ENCODE peak calls at places on chromosomes 5 and 9, in six cellular contexts. One of them, this sample, is unnamed.

GRCh38 chr5:79697222-79698164 is 7.9 kb downstream of the CMYA5 start:
- DNase-seq in ovary: peak; percentile 48
- DNase-seq in brain microvascular endothelial cell: peak; percentile 65
- DNase-seq in GM12865: peak; percentile 35
- DNase-seq in neural progenitor cell: no peak
- DNase-seq in heart left ventricle: no peak
- DNase-seq in this sample: peak; percentile 92

GRCh38 chr5:172109749-172110148 is 78.3 kb downstream of the STK10 start:
- DNase-seq in GM12865: no peak
- DNase-seq in brain microvascular endothelial cell: no peak
- DNase-seq in ovary: no peak
- DNase-seq in heart left ventricle: no peak
- DNase-seq in neural progenitor cell: no peak
- DNase-seq in this sample: no peak

GRCh38 chr5:104186100-104186499 is 623.5 kb upstream of the NUDT12 start:
- DNase-seq in brain microvascular endothelial cell: peak; percentile 5
- DNase-seq in heart left ventricle: no peak
- DNase-seq in ovary: no peak
- DNase-seq in GM12865: no peak
- DNase-seq in neural progenitor cell: peak; percentile 10
- DNase-seq in this sample: peak; percentile 51

GRCh38 chr5:56412601-56413379 is 179.7 kb upstream of the ANKRD55 start:
- DNase-seq in GM12865: peak; percentile 82
- DNase-seq in brain microvascular endothelial cell: no peak
- DNase-seq in ovary: no peak
- DNase-seq in heart left ventricle: no peak
- DNase-seq in neural progenitor cell: no peak
- DNase-seq in this sample: no peak

GRCh38 chr9:83708515-83709158 is 879 bp upstream of the UBQLN1 start:
- DNase-seq in brain microvascular endothelial cell: peak; percentile 45
- DNase-seq in neural progenitor cell: peak; percentile 79
- DNase-seq in GM12865: peak; percentile 81
- DNase-seq in heart left ventricle: peak; percentile 70
- DNase-seq in ovary: peak; percentile 70
- DNase-seq in this sample: peak; percentile 72

GRCh38 chr5:114390431-114390830 is 28.6 kb downstream of the KCNN2 start:
- DNase-seq in ovary: no peak
- DNase-seq in neural progenitor cell: no peak
- DNase-seq in heart left ventricle: no peak
- DNase-seq in brain microvascular endothelial cell: no peak
- DNase-seq in GM12865: no peak
- DNase-seq in this sample: no peak

GRCh38 chr9:22037954-22038690 is 29.0 kb upstream of the CDKN2B start:
- DNase-seq in neural progenitor cell: no peak
- DNase-seq in heart left ventricle: no peak
- DNase-seq in GM12865: peak; percentile 29
- DNase-seq in ovary: no peak
- DNase-seq in brain microvascular endothelial cell: no peak
- DNase-seq in this sample: peak; percentile 75

GRCh38 chr9:129886226-129887174 is 51.2 kb downstream of the USP20 start:
- DNase-seq in GM12865: peak; percentile 83
- DNase-seq in ovary: no peak
- DNase-seq in heart left ventricle: no peak
- DNase-seq in brain microvascular endothelial cell: no peak
- DNase-seq in neural progenitor cell: no peak
- DNase-seq in this sample: peak; percentile 17

GRCh38 chr5:138649316-138649720 is 74.1 kb upstream of the HSPA9 start:
- DNase-seq in ovary: no peak
- DNase-seq in GM12865: peak; percentile 48
- DNase-seq in neural progenitor cell: peak; percentile 55
- DNase-seq in heart left ventricle: no peak
- DNase-seq in brain microvascular endothelial cell: no peak
- DNase-seq in this sample: no peak

GRCh38 chr9:92963831-92964606 is 16.7 kb downstream of the FGD3 start:
- DNase-seq in neural progenitor cell: no peak
- DNase-seq in heart left ventricle: no peak
- DNase-seq in ovary: no peak
- DNase-seq in brain microvascular endothelial cell: no peak
- DNase-seq in GM12865: peak; percentile 89
- DNase-seq in this sample: no peak

GRCh38 chr5:96084874-96085545 is 123.4 kb upstream of the ELL2 start:
- DNase-seq in GM12865: no peak
- DNase-seq in heart left ventricle: no peak
- DNase-seq in neural progenitor cell: no peak
- DNase-seq in ovary: no peak
- DNase-seq in brain microvascular endothelial cell: no peak
- DNase-seq in this sample: no peak

GRCh38 chr5:90263102-90263501 is 146.5 kb downstream of the CETN3 start:
- DNase-seq in GM12865: peak; percentile 10
- DNase-seq in ovary: no peak
- DNase-seq in neural progenitor cell: no peak
- DNase-seq in heart left ventricle: no peak
- DNase-seq in brain microvascular endothelial cell: no peak
- DNase-seq in this sample: no peak

GRCh38 chr9:37167456-37167855 is 47.1 kb downstream of the ZCCHC7 start:
- DNase-seq in ovary: no peak
- DNase-seq in neural progenitor cell: no peak
- DNase-seq in heart left ventricle: no peak
- DNase-seq in brain microvascular endothelial cell: no peak
- DNase-seq in GM12865: no peak
- DNase-seq in this sample: no peak

GRCh38 chr5:9546973-9547947 is 1.4 kb upstream of the SEMA5A start:
- DNase-seq in brain microvascular endothelial cell: peak; percentile 60
- DNase-seq in ovary: peak; percentile 43
- DNase-seq in neural progenitor cell: peak; percentile 67
- DNase-seq in GM12865: no peak
- DNase-seq in heart left ventricle: peak; percentile 67
- DNase-seq in this sample: peak; percentile 79

GRCh38 chr9:20312732-20313131 is 309.6 kb downstream of the MLLT3 start:
- DNase-seq in GM12865: no peak
- DNase-seq in heart left ventricle: no peak
- DNase-seq in neural progenitor cell: no peak
- DNase-seq in ovary: no peak
- DNase-seq in brain microvascular endothelial cell: peak; percentile 39
- DNase-seq in this sample: no peak

GRCh38 chr9:95771556-95772280 is 103.8 kb upstream of the ERCC6L2 start:
- DNase-seq in ovary: peak; percentile 58
- DNase-seq in GM12865: no peak
- DNase-seq in heart left ventricle: no peak
- DNase-seq in brain microvascular endothelial cell: no peak
- DNase-seq in neural progenitor cell: peak; percentile 78
- DNase-seq in this sample: peak; percentile 28

GRCh38 chr5:149651686-149652085 is 70.4 kb downstream of the ARHGEF37 start:
- DNase-seq in brain microvascular endothelial cell: no peak
- DNase-seq in neural progenitor cell: no peak
- DNase-seq in GM12865: no peak
- DNase-seq in heart left ventricle: no peak
- DNase-seq in ovary: no peak
- DNase-seq in this sample: no peak

GRCh38 chr5:8695902-8696301 is 827.0 kb downstream of the MTRR start:
- DNase-seq in brain microvascular endothelial cell: no peak
- DNase-seq in GM12865: no peak
- DNase-seq in ovary: no peak
- DNase-seq in heart left ventricle: no peak
- DNase-seq in neural progenitor cell: no peak
- DNase-seq in this sample: no peak

GRCh38 chr9:96279927-96280326 is 22.0 kb downstream of the HSD17B3 start:
- DNase-seq in neural progenitor cell: no peak
- DNase-seq in GM12865: no peak
- DNase-seq in brain microvascular endothelial cell: no peak
- DNase-seq in ovary: no peak
- DNase-seq in heart left ventricle: no peak
- DNase-seq in this sample: no peak

GRCh38 chr9:34547960-34548603 is 25.3 kb upstream of the ENHO start:
- DNase-seq in neural progenitor cell: peak; percentile 88
- DNase-seq in heart left ventricle: peak; percentile 85
- DNase-seq in ovary: peak; percentile 70
- DNase-seq in brain microvascular endothelial cell: peak; percentile 51
- DNase-seq in GM12865: peak; percentile 41
- DNase-seq in this sample: peak; percentile 78

GRCh38 chr9:5760338-5760737 is 72.6 kb downstream of the ERMP1 start:
- DNase-seq in heart left ventricle: no peak
- DNase-seq in ovary: no peak
- DNase-seq in GM12865: no peak
- DNase-seq in brain microvascular endothelial cell: no peak
- DNase-seq in neural progenitor cell: no peak
- DNase-seq in this sample: no peak

GRCh38 chr5:176737001-176737745 is 73.2 kb upstream of the UNC5A start:
- DNase-seq in heart left ventricle: peak; percentile 20
- DNase-seq in GM12865: no peak
- DNase-seq in brain microvascular endothelial cell: no peak
- DNase-seq in neural progenitor cell: no peak
- DNase-seq in ovary: no peak
- DNase-seq in this sample: no peak

GRCh38 chr9:137156567-137157375 is 13.1 kb downstream of the LRRC26 start:
- DNase-seq in brain microvascular endothelial cell: peak; percentile 4
- DNase-seq in heart left ventricle: peak; percentile 82
- DNase-seq in neural progenitor cell: peak; percentile 61
- DNase-seq in GM12865: peak; percentile 64
- DNase-seq in ovary: no peak
- DNase-seq in this sample: peak; percentile 58

GRCh38 chr5:149284501-149284900 is 12.8 kb downstream of the AFAP1L1 start:
- DNase-seq in neural progenitor cell: no peak
- DNase-seq in GM12865: no peak
- DNase-seq in ovary: no peak
- DNase-seq in brain microvascular endothelial cell: peak; percentile 14
- DNase-seq in heart left ventricle: no peak
- DNase-seq in this sample: peak; percentile 75

GRCh38 chr5:125668904-125669303 is 754.3 kb upstream of the GRAMD2B start:
- DNase-seq in neural progenitor cell: peak; percentile 78
- DNase-seq in GM12865: peak; percentile 14
- DNase-seq in heart left ventricle: no peak
- DNase-seq in ovary: no peak
- DNase-seq in brain microvascular endothelial cell: no peak
- DNase-seq in this sample: peak; percentile 10

GRCh38 chr9:114134827-114135396 is 20.4 kb upstream of the COL27A1 start:
- DNase-seq in ovary: no peak
- DNase-seq in heart left ventricle: no peak
- DNase-seq in GM12865: no peak
- DNase-seq in brain microvascular endothelial cell: no peak
- DNase-seq in neural progenitor cell: no peak
- DNase-seq in this sample: no peak

GRCh38 chr9:106880863-106881262 is 17.9 kb downstream of the ZNF462 start:
- DNase-seq in brain microvascular endothelial cell: no peak
- DNase-seq in neural progenitor cell: no peak
- DNase-seq in heart left ventricle: no peak
- DNase-seq in ovary: no peak
- DNase-seq in GM12865: no peak
- DNase-seq in this sample: peak; percentile 80

GRCh38 chr5:94086194-94086593 is 344.8 kb upstream of the POU5F2 start:
- DNase-seq in heart left ventricle: no peak
- DNase-seq in neural progenitor cell: no peak
- DNase-seq in brain microvascular endothelial cell: no peak
- DNase-seq in GM12865: no peak
- DNase-seq in ovary: no peak
- DNase-seq in this sample: peak; percentile 14

GRCh38 chr9:131104016-131104740 is 7.8 kb downstream of the AIF1L start:
- DNase-seq in ovary: no peak
- DNase-seq in neural progenitor cell: no peak
- DNase-seq in brain microvascular endothelial cell: no peak
- DNase-seq in heart left ventricle: no peak
- DNase-seq in GM12865: no peak
- DNase-seq in this sample: no peak

GRCh38 chr9:137437691-137438590 is 3.2 kb downstream of the ENTPD8 start:
- DNase-seq in neural progenitor cell: no peak
- DNase-seq in heart left ventricle: peak; percentile 52
- DNase-seq in ovary: peak; percentile 29
- DNase-seq in GM12865: no peak
- DNase-seq in brain microvascular endothelial cell: no peak
- DNase-seq in this sample: no peak

DNA sequence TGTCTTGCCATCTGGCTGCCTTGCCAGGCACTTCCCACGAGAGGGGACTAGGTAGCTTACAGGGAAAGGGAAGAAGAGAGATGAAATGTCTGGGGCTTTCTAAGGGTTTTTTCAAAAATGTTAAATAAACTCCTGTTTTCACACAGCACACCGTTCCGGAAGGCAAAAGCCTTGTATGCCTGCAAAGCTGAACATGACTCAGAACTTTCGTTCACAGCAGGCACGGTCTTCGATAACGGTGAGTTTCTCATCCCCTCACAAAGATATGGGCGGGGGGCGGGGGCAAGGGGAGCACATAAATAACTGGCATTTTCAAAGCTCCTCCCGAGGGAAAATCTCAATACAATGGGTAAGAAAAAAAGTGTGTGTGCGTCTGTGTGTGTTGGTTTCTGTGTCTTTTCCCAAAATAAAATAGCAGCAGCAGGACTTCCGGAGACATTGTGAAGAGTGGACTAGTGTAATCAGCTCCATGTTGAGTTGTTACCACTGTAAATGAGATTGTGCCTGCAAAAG is 189.6 kb downstream of the NR3C1 start:
- DNase-seq in GM12865: peak; percentile 97
- DNase-seq in ovary: no peak
- DNase-seq in neural progenitor cell: no peak
- DNase-seq in heart left ventricle: no peak
- DNase-seq in brain microvascular endothelial cell: no peak
- DNase-seq in this sample: peak; percentile 53
- H3K4me3 ChIP-seq in GM12865: peak overlapping the region; percentile 34
- H3K4me3 ChIP-seq in ovary: no peak overlapping the region
- H3K4me3 ChIP-seq in neural progenitor cell: no peak overlapping the region
- H3K4me3 ChIP-seq in heart left ventricle: no peak overlapping the region
- H3K4me3 ChIP-seq in brain microvascular endothelial cell: no peak overlapping the region
- H3K4me3 ChIP-seq in this sample: no peak overlapping the region

DNA sequence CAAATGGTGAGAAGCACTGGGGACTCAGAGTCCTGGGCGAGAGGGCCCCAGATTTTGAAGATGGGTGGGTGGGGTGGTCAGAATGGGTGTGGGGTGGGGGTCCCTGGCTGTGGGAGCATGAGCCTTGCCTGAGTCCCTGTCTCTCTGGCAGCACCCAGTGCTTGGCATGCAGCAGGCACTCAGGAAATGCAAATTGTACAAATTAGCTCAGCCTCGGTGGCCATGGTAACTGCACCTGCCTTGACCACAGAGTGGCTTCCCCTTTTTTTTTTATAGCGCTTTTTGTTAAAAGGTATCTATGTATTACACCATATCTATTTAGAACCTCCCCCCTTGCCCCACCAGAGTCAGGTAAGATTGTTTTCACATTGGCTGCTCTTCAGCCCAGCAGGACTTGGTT is 19.2 kb upstream of the PITX1 start:
- DNase-seq in neural progenitor cell: no peak
- DNase-seq in heart left ventricle: no peak
- DNase-seq in GM12865: peak; percentile 75
- DNase-seq in ovary: no peak
- DNase-seq in brain microvascular endothelial cell: no peak
- DNase-seq in this sample: no peak
- TF ChIP-seq CTCF in neural progenitor cell: no peak
- TF ChIP-seq CTCF in heart left ventricle: no peak
- TF ChIP-seq CTCF in GM12865: no peak
- TF ChIP-seq CTCF in ovary: no peak
- TF ChIP-seq CTCF in brain microvascular endothelial cell: no peak
- TF ChIP-seq CTCF in this sample: no peak

GRCh38 chr9:101540069-101540468 is 6.4 kb downstream of the RNF20 start:
- DNase-seq in brain microvascular endothelial cell: no peak
- DNase-seq in neural progenitor cell: no peak
- DNase-seq in GM12865: no peak
- DNase-seq in heart left ventricle: no peak
- DNase-seq in ovary: no peak
- DNase-seq in this sample: no peak
- H3K4me3 ChIP-seq in brain microvascular endothelial cell: no peak overlapping the region
- H3K4me3 ChIP-seq in neural progenitor cell: no peak overlapping the region
- H3K4me3 ChIP-seq in GM12865: no peak overlapping the region
- H3K4me3 ChIP-seq in heart left ventricle: no peak overlapping the region
- H3K4me3 ChIP-seq in ovary: no peak overlapping the region
- H3K4me3 ChIP-seq in this sample: no peak overlapping the region

GRCh38 chr5:147748590-147748989 is 33.9 kb downstream of the JAKMIP2 start:
- DNase-seq in heart left ventricle: no peak
- DNase-seq in GM12865: no peak
- DNase-seq in ovary: no peak
- DNase-seq in brain microvascular endothelial cell: no peak
- DNase-seq in neural progenitor cell: no peak
- DNase-seq in this sample: no peak
- TF ChIP-seq CTCF in heart left ventricle: no peak
- TF ChIP-seq CTCF in GM12865: no peak
- TF ChIP-seq CTCF in ovary: no peak
- TF ChIP-seq CTCF in brain microvascular endothelial cell: no peak
- TF ChIP-seq CTCF in neural progenitor cell: no peak
- TF ChIP-seq CTCF in this sample: no peak